ENCODE peak calls at places on chromosomes 11 and 22, in seven cellular contexts. K, L, Q, F, X, M and Y are unnamed samples.
A peak's percentile ranks its signal among the peaks of the same experiment; 100 is the strongest.

GRCh38 chr22:19178065-19178658 is 374 bp downstream of the SLC25A1 start:
- DNase-seq in K (peak; percentile 66), L (peak; percentile 68), Q (peak; percentile 81), F (peak; percentile 36), X (peak; percentile 60), M (peak; percentile 90), Y (no peak)

GRCh38 chr11:20604864-20605601 is 5.6 kb downstream of the SLC6A5 start:
- DNase-seq in K (no peak), L (no peak), Q (peak; percentile 31), F (no peak), X (no peak), M (no peak), Y (no peak)

GRCh38 chr22:37999236-37999635 is 14.9 kb upstream of the SOX10 start:
- DNase-seq in K (no peak), L (no peak), Q (no peak), F (no peak), X (no peak), M (no peak), Y (no peak)

GRCh38 chr11:44989831-44990566 is 39.3 kb upstream of the TP53I11 start:
- DNase-seq in K (no peak), L (no peak), Q (peak; percentile 34), F (no peak), X (peak; percentile 20), M (no peak), Y (no peak)

GRCh38 chr11:27266125-27266524 is 96.9 kb downstream of the CCDC34 start:
- DNase-seq in K (no peak), L (no peak), Q (no peak), F (no peak), X (no peak), M (no peak), Y (no peak)

GRCh38 chr11:78046486-78046854 is 17.2 kb upstream of the THRSP start:
- DNase-seq in K (no peak), L (no peak), Q (no peak), F (no peak), X (no peak), M (no peak), Y (no peak)

GRCh38 chr11:117473692-117474091 is 146.0 kb downstream of the CEP164 start:
- DNase-seq in K (no peak), L (no peak), Q (peak; percentile 69), F (no peak), X (no peak), M (no peak), Y (no peak)

GRCh38 chr22:32617271-32617670 is 142.7 kb downstream of the FBXO7 start:
- DNase-seq in K (no peak), L (no peak), Q (no peak), F (no peak), X (no peak), M (peak; percentile 32), Y (no peak)

GRCh38 chr11:9753031-9753430 is 89.2 kb downstream of the SWAP70 start:
- DNase-seq in K (no peak), L (no peak), Q (no peak), F (no peak), X (no peak), M (no peak), Y (peak; percentile 74)

GRCh38 chr22:26462971-26463661 is 20.5 kb downstream of the HPS4 start:
- DNase-seq in K (no peak), L (no peak), Q (no peak), F (no peak), X (no peak), M (peak; percentile 22), Y (no peak)

GRCh38 chr11:31887180-31887579 is 76.1 kb upstream of the PAX6 start:
- DNase-seq in K (no peak), L (peak; percentile 6), Q (peak; percentile 90), F (no peak), X (no peak), M (no peak), Y (no peak)